ENCODE peak calls at places on chromosomes 6 and 20, in seven cellular contexts. K is cardiac muscle cell, Z is nephron progenitor cell, N is head of caudate nucleus, U is PC-9, B is WERI-Rb-1, M is occipital lobe. Q is an unnamed sample.

GRCh38 chr20:24823989-24824693 is 124.9 kb upstream of the CST7 start:
- DNase-seq in M (no peak), U (no peak), Z (no peak), B (no peak), N (no peak), K (no peak), Q (no peak)

GRCh38 chr6:134026597-134026996 is 25.8 kb downstream of the SLC2A12 start:
- DNase-seq in Z (no peak), M (no peak), B (no peak), N (no peak), K (no peak), U (peak), Q (no peak)

GRCh38 chr6:21350917-21351316 is 242.6 kb upstream of the SOX4 start:
- DNase-seq in M (no peak), U (no peak), B (no peak), Z (no peak), K (no peak), N (no peak), Q (no peak)

GRCh38 chr6:3309391-3310050 is 50.8 kb downstream of the PSMG4 start:
- DNase-seq in N (no peak), U (no peak), B (no peak), M (no peak), K (no peak), Z (no peak), Q (no peak)

GRCh38 chr6:49929340-49929739 is 34.6 kb downstream of the DEFB114 start:
- DNase-seq in Z (no peak), K (no peak), U (no peak), N (no peak), M (no peak), B (no peak), Q (no peak)

GRCh38 chr20:57211949-57212889 is 54.2 kb downstream of the BMP7 start:
- DNase-seq in M (no peak), K (peak), N (peak), B (no peak), Z (peak), U (peak), Q (no peak)

GRCh38 chr6:111119550-111120329 is 32.4 kb downstream of the SLC16A10 start:
- DNase-seq in M (no peak), Z (no peak), N (no peak), B (no peak), U (no peak), K (no peak), Q (no peak)

GRCh38 chr6:155185544-155185943 is 78.3 kb upstream of the CLDN20 start:
- DNase-seq in M (no peak), B (peak), Z (peak), N (no peak), K (no peak), U (peak), Q (no peak)

GRCh38 chr20:32969356-32970114 is 34.7 kb downstream of the SUN5 start:
- DNase-seq in U (no peak), N (no peak), M (no peak), Z (no peak), K (no peak), B (no peak), Q (no peak)

GRCh38 chr6:13079096-13079758 is 249.1 kb downstream of the TBC1D7 start:
- DNase-seq in Z (no peak), K (no peak), U (no peak), N (no peak), M (no peak), B (no peak), Q (no peak)

GRCh38 chr20:4352348-4352747 is 337.0 kb upstream of the RNF24 start:
- DNase-seq in Z (no peak), U (no peak), N (no peak), K (no peak), M (no peak), B (no peak), Q (no peak)

GRCh38 chr6:14917101-14917500 is 328.8 kb upstream of the JARID2 start:
- DNase-seq in M (no peak), U (no peak), K (no peak), B (no peak), Z (no peak), N (no peak), Q (no peak)

GRCh38 chr6:51514396-51515051 is 572.9 kb downstream of the PKHD1 start:
- DNase-seq in N (no peak), U (no peak), K (no peak), B (no peak), M (no peak), Z (no peak), Q (no peak)

GRCh38 chr6:116446399-116446798 is 14.8 kb upstream of the CALHM6 start:
- DNase-seq in M (no peak), B (no peak), Z (no peak), K (no peak), N (no peak), U (peak), Q (no peak)

GRCh38 chr6:160990847-160991410 is 640 bp upstream of the MAP3K4 start:
- DNase-seq in K (no peak), B (no peak), Z (no peak), M (no peak), U (no peak), N (no peak), Q (no peak)

GRCh38 chr6:33595001-33595846 is 15.1 kb upstream of the BAK1 start:
- DNase-seq in M (no peak), B (peak), Z (no peak), N (no peak), U (peak), K (no peak), Q (no peak)

GRCh38 chr6:157253699-157254098 is 69.6 kb downstream of the TMEM242 start:
- DNase-seq in M (no peak), N (no peak), B (no peak), K (no peak), U (peak), Z (no peak), Q (no peak)

GRCh38 chr6:118896339-118897136 is 2.6 kb downstream of the ASF1A start:
- DNase-seq in U (peak), N (no peak), Z (no peak), K (peak), M (no peak), B (no peak), Q (peak)

GRCh38 chr6:43089874-43090556 is 13.9 kb downstream of the PTK7 start:
- DNase-seq in N (no peak), K (no peak), M (no peak), Z (no peak), U (no peak), B (no peak), Q (no peak)

GRCh38 chr6:138526822-138527235 is 27.5 kb upstream of the NHSL1 start:
- DNase-seq in N (no peak), K (no peak), M (no peak), B (peak), Z (no peak), U (no peak), Q (no peak)

GRCh38 chr20:36845288-36845969 is 30.5 kb upstream of the TLDC2 start:
- DNase-seq in K (no peak), M (peak), B (no peak), N (peak), U (no peak), Z (no peak), Q (no peak)

GRCh38 chr20:63472159-63472811 is at the start of gene KCNQ2:
- DNase-seq in K (peak), M (no peak), Z (peak), N (no peak), B (peak), U (no peak), Q (peak)

GRCh38 chr20:57620274-57620990 is at the start of gene ZBP1:
- DNase-seq in U (no peak), B (no peak), Z (no peak), K (no peak), M (no peak), N (no peak), Q (no peak)

GRCh38 chr6:142698751-142699150 is 246.2 kb downstream of the HIVEP2 start:
- DNase-seq in U (no peak), M (no peak), K (no peak), B (peak), N (no peak), Z (no peak), Q (no peak)

GRCh38 chr6:81003156-81003555 is 749.3 kb downstream of the TENT5A start:
- DNase-seq in Z (no peak), K (no peak), B (no peak), U (no peak), M (no peak), N (no peak), Q (no peak)

GRCh38 chr6:7008451-7008988 is 99.2 kb upstream of the RREB1 start:
- DNase-seq in M (no peak), B (no peak), K (no peak), U (peak), N (no peak), Z (no peak), Q (no peak)

GRCh38 chr6:45921703-45922270 is 93.9 kb downstream of the CLIC5 start:
- DNase-seq in U (no peak), M (no peak), Z (no peak), K (no peak), B (no peak), N (no peak), Q (no peak)

GRCh38 chr6:72824833-72825232 is 203.0 kb downstream of the KCNQ5 start:
- DNase-seq in U (no peak), Z (no peak), B (no peak), M (no peak), K (no peak), N (no peak), Q (no peak)

GRCh38 chr6:37180075-37180474 is 10.1 kb downstream of the PIM1 start:
- DNase-seq in K (no peak), N (no peak), M (no peak), B (no peak), Z (no peak), U (no peak), Q (no peak)

Q was measured in SK-N-SH.